ENCODE peak calls at places on chromosomes 2 and 18, in four cellular contexts. One of them, this sample, is unnamed.

GRCh38 chr2:67215636-67216035 is 181.5 kb upstream of the ETAA1 start:
- DNase-seq in AG04450: no peak
- DNase-seq in body of pancreas: no peak
- DNase-seq in MM.1S: no peak
- DNase-seq in this sample: no peak

GRCh38 chr2:86396304-86396785 is 44.8 kb upstream of the KDM3A start:
- DNase-seq in MM.1S: peak
- DNase-seq in body of pancreas: peak
- DNase-seq in AG04450: no peak
- DNase-seq in this sample: no peak

GRCh38 chr18:74182335-74182734 is 34.0 kb downstream of the TIMM21 start:
- DNase-seq in body of pancreas: no peak
- DNase-seq in AG04450: no peak
- DNase-seq in MM.1S: no peak
- DNase-seq in this sample: no peak

GRCh38 chr18:45755936-45756335 is 32.0 kb downstream of the SLC14A1 start:
- DNase-seq in MM.1S: no peak
- DNase-seq in AG04450: no peak
- DNase-seq in body of pancreas: peak
- DNase-seq in this sample: peak

GRCh38 chr18:8969639-8970378 is 132.7 kb upstream of the NDUFV2 start:
- DNase-seq in AG04450: no peak
- DNase-seq in MM.1S: no peak
- DNase-seq in body of pancreas: no peak
- DNase-seq in this sample: no peak

GRCh38 chr18:30409120-30409519 is 633.4 kb downstream of the DSC3 start:
- DNase-seq in MM.1S: no peak
- DNase-seq in AG04450: no peak
- DNase-seq in body of pancreas: no peak
- DNase-seq in this sample: no peak

GRCh38 chr2:1780693-1781092 is 36.4 kb upstream of the PXDN start:
- DNase-seq in AG04450: no peak
- DNase-seq in body of pancreas: no peak
- DNase-seq in MM.1S: no peak
- DNase-seq in this sample: no peak

GRCh38 chr18:37084912-37085311 is 256.0 kb downstream of the KIAA1328 start:
- DNase-seq in AG04450: no peak
- DNase-seq in body of pancreas: no peak
- DNase-seq in MM.1S: no peak
- DNase-seq in this sample: no peak

GRCh38 chr2:84231474-84231873 is 227.6 kb downstream of the SUCLG1 start:
- DNase-seq in AG04450: no peak
- DNase-seq in body of pancreas: no peak
- DNase-seq in MM.1S: no peak
- DNase-seq in this sample: no peak

GRCh38 chr2:136527560-136527959 is 237.8 kb upstream of the THSD7B start:
- DNase-seq in MM.1S: peak
- DNase-seq in AG04450: no peak
- DNase-seq in body of pancreas: no peak
- DNase-seq in this sample: no peak

GRCh38 chr18:49849331-49850217 is 36.2 kb upstream of the ACAA2 start:
- DNase-seq in AG04450: peak
- DNase-seq in body of pancreas: peak
- DNase-seq in MM.1S: no peak
- DNase-seq in this sample: no peak

GRCh38 chr2:128422571-128422970 is 103.9 kb upstream of the HS6ST1 start:
- DNase-seq in AG04450: peak
- DNase-seq in body of pancreas: peak
- DNase-seq in MM.1S: no peak
- DNase-seq in this sample: no peak

GRCh38 chr2:55856936-55857335 is 66.6 kb downstream of the EFEMP1 start:
- DNase-seq in AG04450: no peak
- DNase-seq in MM.1S: no peak
- DNase-seq in body of pancreas: no peak
- DNase-seq in this sample: no peak

GRCh38 chr2:98710709-98711108 is 20.2 kb downstream of the MGAT4A start:
- DNase-seq in MM.1S: no peak
- DNase-seq in AG04450: no peak
- DNase-seq in body of pancreas: no peak
- DNase-seq in this sample: no peak

GRCh38 chr2:98709530-98709929 is 21.4 kb downstream of the MGAT4A start:
- DNase-seq in body of pancreas: peak
- DNase-seq in MM.1S: no peak
- DNase-seq in AG04450: no peak
- DNase-seq in this sample: no peak

GRCh38 chr2:98705333-98705617 is 25.7 kb downstream of the MGAT4A start:
- DNase-seq in body of pancreas: no peak
- DNase-seq in AG04450: no peak
- DNase-seq in MM.1S: no peak
- DNase-seq in this sample: no peak

GRCh38 chr2:98712145-98712544 is 18.8 kb downstream of the MGAT4A start:
- DNase-seq in MM.1S: no peak
- DNase-seq in body of pancreas: no peak
- DNase-seq in AG04450: no peak
- DNase-seq in this sample: no peak

GRCh38 chr2:98708396-98709186 is 22.3 kb downstream of the MGAT4A start:
- DNase-seq in body of pancreas: no peak
- DNase-seq in MM.1S: no peak
- DNase-seq in AG04450: no peak
- DNase-seq in this sample: no peak
- H3K27ac ChIP-seq in body of pancreas: peak
- H3K27ac ChIP-seq in MM.1S: no peak
- H3K27ac ChIP-seq in AG04450: no peak
- H3K27ac ChIP-seq in this sample: peak

GRCh38 chr18:23220355-23220754 is 85.1 kb downstream of the CABLES1 start:
- DNase-seq in MM.1S: no peak
- DNase-seq in body of pancreas: no peak
- DNase-seq in AG04450: no peak
- DNase-seq in this sample: no peak
- H3K27ac ChIP-seq in MM.1S: no peak
- H3K27ac ChIP-seq in body of pancreas: no peak
- H3K27ac ChIP-seq in AG04450: no peak
- H3K27ac ChIP-seq in this sample: no peak

GRCh38 chr18:10245517-10246175 is 208.8 kb upstream of the APCDD1 start:
- DNase-seq in body of pancreas: no peak
- DNase-seq in MM.1S: no peak
- DNase-seq in AG04450: no peak
- DNase-seq in this sample: no peak
- H3K27ac ChIP-seq in body of pancreas: no peak
- H3K27ac ChIP-seq in MM.1S: no peak
- H3K27ac ChIP-seq in AG04450: no peak
- H3K27ac ChIP-seq in this sample: no peak

GRCh38 chr2:20439193-20439475 is 7.7 kb upstream of the RHOB start:
- DNase-seq in MM.1S: no peak
- DNase-seq in body of pancreas: peak
- DNase-seq in AG04450: no peak
- DNase-seq in this sample: no peak

GRCh38 chr2:20440001-20440560 is 6.8 kb upstream of the RHOB start:
- DNase-seq in body of pancreas: peak
- DNase-seq in AG04450: no peak
- DNase-seq in MM.1S: no peak
- DNase-seq in this sample: no peak

GRCh38 chr2:20439503-20439902 is 7.4 kb upstream of the RHOB start:
- DNase-seq in MM.1S: no peak
- DNase-seq in AG04450: no peak
- DNase-seq in body of pancreas: peak
- DNase-seq in this sample: no peak

GRCh38 chr2:20436716-20437470 is 10.0 kb upstream of the RHOB start:
- DNase-seq in body of pancreas: peak
- DNase-seq in MM.1S: no peak
- DNase-seq in AG04450: no peak
- DNase-seq in this sample: no peak

GRCh38 chr2:20438334-20439192 is 8.3 kb upstream of the RHOB start:
- DNase-seq in body of pancreas: peak
- DNase-seq in MM.1S: no peak
- DNase-seq in AG04450: no peak
- DNase-seq in this sample: no peak
- H3K27ac ChIP-seq in body of pancreas: peak
- H3K27ac ChIP-seq in MM.1S: no peak
- H3K27ac ChIP-seq in AG04450: peak
- H3K27ac ChIP-seq in this sample: peak

DNA sequence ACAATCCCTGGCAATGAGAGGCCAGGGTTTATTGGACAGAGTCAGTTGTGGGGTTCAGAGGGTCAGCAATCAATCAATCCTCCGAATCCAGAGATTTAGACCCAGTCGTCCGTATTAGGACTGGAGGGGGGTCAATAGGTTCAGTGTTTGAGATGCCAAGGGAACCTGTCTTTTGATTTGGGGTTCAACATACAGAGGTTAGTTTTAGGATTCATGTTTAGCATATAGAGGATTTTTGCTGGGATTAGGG is 292 bp downstream of the GMPPA start:
- DNase-seq in body of pancreas: no peak
- DNase-seq in AG04450: no peak
- DNase-seq in MM.1S: no peak
- DNase-seq in this sample: no peak
- H3K27ac ChIP-seq in body of pancreas: peak
- H3K27ac ChIP-seq in AG04450: peak
- H3K27ac ChIP-seq in MM.1S: no peak
- H3K27ac ChIP-seq in this sample: peak

GRCh38 chr2:188997276-188997675 is 23.1 kb downstream of the COL3A1 start:
- DNase-seq in MM.1S: no peak
- DNase-seq in AG04450: no peak
- DNase-seq in body of pancreas: no peak
- DNase-seq in this sample: no peak

GRCh38 chr2:188993264-188993663 is 19.1 kb downstream of the COL3A1 start:
- DNase-seq in MM.1S: no peak
- DNase-seq in body of pancreas: no peak
- DNase-seq in AG04450: no peak
- DNase-seq in this sample: no peak
- H3K27ac ChIP-seq in MM.1S: no peak
- H3K27ac ChIP-seq in body of pancreas: no peak
- H3K27ac ChIP-seq in AG04450: no peak
- H3K27ac ChIP-seq in this sample: no peak

GRCh38 chr2:169895294-169895985 is 68.2 kb downstream of the UBR3 start:
- DNase-seq in MM.1S: no peak
- DNase-seq in AG04450: no peak
- DNase-seq in body of pancreas: no peak
- DNase-seq in this sample: no peak
- H3K27ac ChIP-seq in MM.1S: no peak
- H3K27ac ChIP-seq in AG04450: no peak
- H3K27ac ChIP-seq in body of pancreas: no peak
- H3K27ac ChIP-seq in this sample: no peak

GRCh38 chr2:39875182-39875913 is 96.3 kb upstream of the THUMPD2 start:
- DNase-seq in body of pancreas: no peak
- DNase-seq in MM.1S: no peak
- DNase-seq in AG04450: peak
- DNase-seq in this sample: peak
- H3K27ac ChIP-seq in body of pancreas: no peak
- H3K27ac ChIP-seq in MM.1S: no peak
- H3K27ac ChIP-seq in AG04450: peak
- H3K27ac ChIP-seq in this sample: no peak

GRCh38 chr2:151827564-151828142 is 568 bp downstream of the ARL5A start:
- DNase-seq in AG04450: no peak
- DNase-seq in MM.1S: peak
- DNase-seq in body of pancreas: peak
- DNase-seq in this sample: peak
- H3K27ac ChIP-seq in AG04450: peak
- H3K27ac ChIP-seq in MM.1S: peak
- H3K27ac ChIP-seq in body of pancreas: peak
- H3K27ac ChIP-seq in this sample: peak

This sample was measured in right cardiac atrium.